ENCODE peak calls at places on chromosomes 6 and 20, in six cellular contexts. One of them, this sample, is unnamed.
A peak's percentile ranks its signal among the peaks of the same experiment; 100 is the strongest.

GRCh38 chr6:137160763-137161162 is 12.7 kb downstream of the IL22RA2 start:
- ATAC-seq in stimulated activated memory B cell treated with anti-CD40 and anti-IgM and Interleukin-4, amounts not matched to agents 10 μg/mL and 1 μg/mL and 100 μg/mL, for 72 hours: no peak
- ATAC-seq in foreskin keratinocyte: peak; percentile 55
- ATAC-seq in activated CD4-positive, CD25-positive, alpha-beta regulatory T cell treated with anti-CD3 and anti-CD28 coated beads, Interleukin-2, amount 50 U/mL, for 24 hours: no peak
- ATAC-seq in CD4-positive, CD25-positive, alpha-beta regulatory T cell: no peak
- ATAC-seq in thoracic aorta: no peak
- ATAC-seq in this sample: no peak

GRCh38 chr6:25217275-25217674 is 61.9 kb upstream of the CARMIL1 start:
- ATAC-seq in thoracic aorta: no peak
- ATAC-seq in activated CD4-positive, CD25-positive, alpha-beta regulatory T cell treated with anti-CD3 and anti-CD28 coated beads, Interleukin-2, amount 50 U/mL, for 24 hours: no peak
- ATAC-seq in foreskin keratinocyte: no peak
- ATAC-seq in stimulated activated memory B cell treated with anti-CD40 and anti-IgM and Interleukin-4, amounts not matched to agents 10 μg/mL and 1 μg/mL and 100 μg/mL, for 72 hours: no peak
- ATAC-seq in CD4-positive, CD25-positive, alpha-beta regulatory T cell: no peak
- ATAC-seq in this sample: no peak

GRCh38 chr20:3400260-3401155 is 7.0 kb downstream of the DNAAF9 start:
- ATAC-seq in CD4-positive, CD25-positive, alpha-beta regulatory T cell: no peak
- ATAC-seq in activated CD4-positive, CD25-positive, alpha-beta regulatory T cell treated with anti-CD3 and anti-CD28 coated beads, Interleukin-2, amount 50 U/mL, for 24 hours: no peak
- ATAC-seq in thoracic aorta: no peak
- ATAC-seq in stimulated activated memory B cell treated with anti-CD40 and anti-IgM and Interleukin-4, amounts not matched to agents 10 μg/mL and 1 μg/mL and 100 μg/mL, for 72 hours: no peak
- ATAC-seq in foreskin keratinocyte: no peak
- ATAC-seq in this sample: no peak

GRCh38 chr6:133551847-133552331 is 310.7 kb downstream of the EYA4 start:
- ATAC-seq in stimulated activated memory B cell treated with anti-CD40 and anti-IgM and Interleukin-4, amounts not matched to agents 10 μg/mL and 1 μg/mL and 100 μg/mL, for 72 hours: no peak
- ATAC-seq in foreskin keratinocyte: peak; percentile 54
- ATAC-seq in activated CD4-positive, CD25-positive, alpha-beta regulatory T cell treated with anti-CD3 and anti-CD28 coated beads, Interleukin-2, amount 50 U/mL, for 24 hours: no peak
- ATAC-seq in thoracic aorta: peak; percentile 70
- ATAC-seq in CD4-positive, CD25-positive, alpha-beta regulatory T cell: no peak
- ATAC-seq in this sample: no peak

GRCh38 chr6:89525786-89526562 is 93.0 kb downstream of the ANKRD6 start:
- ATAC-seq in thoracic aorta: no peak
- ATAC-seq in CD4-positive, CD25-positive, alpha-beta regulatory T cell: no peak
- ATAC-seq in activated CD4-positive, CD25-positive, alpha-beta regulatory T cell treated with anti-CD3 and anti-CD28 coated beads, Interleukin-2, amount 50 U/mL, for 24 hours: no peak
- ATAC-seq in stimulated activated memory B cell treated with anti-CD40 and anti-IgM and Interleukin-4, amounts not matched to agents 10 μg/mL and 1 μg/mL and 100 μg/mL, for 72 hours: no peak
- ATAC-seq in foreskin keratinocyte: no peak
- ATAC-seq in this sample: no peak

GRCh38 chr6:10350720-10351119 is 64.2 kb downstream of the TFAP2A start:
- ATAC-seq in activated CD4-positive, CD25-positive, alpha-beta regulatory T cell treated with anti-CD3 and anti-CD28 coated beads, Interleukin-2, amount 50 U/mL, for 24 hours: no peak
- ATAC-seq in thoracic aorta: no peak
- ATAC-seq in foreskin keratinocyte: no peak
- ATAC-seq in CD4-positive, CD25-positive, alpha-beta regulatory T cell: no peak
- ATAC-seq in stimulated activated memory B cell treated with anti-CD40 and anti-IgM and Interleukin-4, amounts not matched to agents 10 μg/mL and 1 μg/mL and 100 μg/mL, for 72 hours: no peak
- ATAC-seq in this sample: no peak

GRCh38 chr6:41966961-41967311 is 25.3 kb upstream of the CCND3 start:
- ATAC-seq in stimulated activated memory B cell treated with anti-CD40 and anti-IgM and Interleukin-4, amounts not matched to agents 10 μg/mL and 1 μg/mL and 100 μg/mL, for 72 hours: no peak
- ATAC-seq in CD4-positive, CD25-positive, alpha-beta regulatory T cell: no peak
- ATAC-seq in foreskin keratinocyte: peak; percentile 73
- ATAC-seq in thoracic aorta: no peak
- ATAC-seq in activated CD4-positive, CD25-positive, alpha-beta regulatory T cell treated with anti-CD3 and anti-CD28 coated beads, Interleukin-2, amount 50 U/mL, for 24 hours: no peak
- ATAC-seq in this sample: peak; percentile 32

GRCh38 chr6:39313526-39314272 is 520 bp downstream of the KCNK17 start:
- ATAC-seq in activated CD4-positive, CD25-positive, alpha-beta regulatory T cell treated with anti-CD3 and anti-CD28 coated beads, Interleukin-2, amount 50 U/mL, for 24 hours: no peak
- ATAC-seq in stimulated activated memory B cell treated with anti-CD40 and anti-IgM and Interleukin-4, amounts not matched to agents 10 μg/mL and 1 μg/mL and 100 μg/mL, for 72 hours: no peak
- ATAC-seq in foreskin keratinocyte: no peak
- ATAC-seq in CD4-positive, CD25-positive, alpha-beta regulatory T cell: no peak
- ATAC-seq in thoracic aorta: peak; percentile 11
- ATAC-seq in this sample: no peak

GRCh38 chr6:29263001-29263400 is 38.5 kb upstream of the OR14J1 start:
- ATAC-seq in CD4-positive, CD25-positive, alpha-beta regulatory T cell: no peak
- ATAC-seq in thoracic aorta: no peak
- ATAC-seq in stimulated activated memory B cell treated with anti-CD40 and anti-IgM and Interleukin-4, amounts not matched to agents 10 μg/mL and 1 μg/mL and 100 μg/mL, for 72 hours: no peak
- ATAC-seq in foreskin keratinocyte: no peak
- ATAC-seq in activated CD4-positive, CD25-positive, alpha-beta regulatory T cell treated with anti-CD3 and anti-CD28 coated beads, Interleukin-2, amount 50 U/mL, for 24 hours: no peak
- ATAC-seq in this sample: no peak

GRCh38 chr6:67449602-67450001 is 1185.5 kb upstream of the ADGRB3 start:
- ATAC-seq in thoracic aorta: no peak
- ATAC-seq in activated CD4-positive, CD25-positive, alpha-beta regulatory T cell treated with anti-CD3 and anti-CD28 coated beads, Interleukin-2, amount 50 U/mL, for 24 hours: no peak
- ATAC-seq in foreskin keratinocyte: no peak
- ATAC-seq in stimulated activated memory B cell treated with anti-CD40 and anti-IgM and Interleukin-4, amounts not matched to agents 10 μg/mL and 1 μg/mL and 100 μg/mL, for 72 hours: no peak
- ATAC-seq in CD4-positive, CD25-positive, alpha-beta regulatory T cell: no peak
- ATAC-seq in this sample: no peak

GRCh38 chr20:63015147-63015664 is 8.4 kb upstream of the BHLHE23 start:
- ATAC-seq in thoracic aorta: no peak
- ATAC-seq in foreskin keratinocyte: no peak
- ATAC-seq in CD4-positive, CD25-positive, alpha-beta regulatory T cell: no peak
- ATAC-seq in activated CD4-positive, CD25-positive, alpha-beta regulatory T cell treated with anti-CD3 and anti-CD28 coated beads, Interleukin-2, amount 50 U/mL, for 24 hours: no peak
- ATAC-seq in stimulated activated memory B cell treated with anti-CD40 and anti-IgM and Interleukin-4, amounts not matched to agents 10 μg/mL and 1 μg/mL and 100 μg/mL, for 72 hours: no peak
- ATAC-seq in this sample: no peak

GRCh38 chr6:159190460-159190859 is 21.3 kb downstream of the FNDC1 start:
- ATAC-seq in stimulated activated memory B cell treated with anti-CD40 and anti-IgM and Interleukin-4, amounts not matched to agents 10 μg/mL and 1 μg/mL and 100 μg/mL, for 72 hours: no peak
- ATAC-seq in thoracic aorta: no peak
- ATAC-seq in CD4-positive, CD25-positive, alpha-beta regulatory T cell: no peak
- ATAC-seq in foreskin keratinocyte: no peak
- ATAC-seq in activated CD4-positive, CD25-positive, alpha-beta regulatory T cell treated with anti-CD3 and anti-CD28 coated beads, Interleukin-2, amount 50 U/mL, for 24 hours: no peak
- ATAC-seq in this sample: no peak

GRCh38 chr20:48556956-48557355 is 270.8 kb downstream of the PREX1 start:
- ATAC-seq in CD4-positive, CD25-positive, alpha-beta regulatory T cell: no peak
- ATAC-seq in activated CD4-positive, CD25-positive, alpha-beta regulatory T cell treated with anti-CD3 and anti-CD28 coated beads, Interleukin-2, amount 50 U/mL, for 24 hours: no peak
- ATAC-seq in thoracic aorta: no peak
- ATAC-seq in stimulated activated memory B cell treated with anti-CD40 and anti-IgM and Interleukin-4, amounts not matched to agents 10 μg/mL and 1 μg/mL and 100 μg/mL, for 72 hours: no peak
- ATAC-seq in foreskin keratinocyte: no peak
- ATAC-seq in this sample: no peak

GRCh38 chr20:48285656-48286055 is 500.4 kb upstream of the SULF2 start:
- ATAC-seq in thoracic aorta: no peak
- ATAC-seq in CD4-positive, CD25-positive, alpha-beta regulatory T cell: no peak
- ATAC-seq in foreskin keratinocyte: no peak
- ATAC-seq in stimulated activated memory B cell treated with anti-CD40 and anti-IgM and Interleukin-4, amounts not matched to agents 10 μg/mL and 1 μg/mL and 100 μg/mL, for 72 hours: no peak
- ATAC-seq in activated CD4-positive, CD25-positive, alpha-beta regulatory T cell treated with anti-CD3 and anti-CD28 coated beads, Interleukin-2, amount 50 U/mL, for 24 hours: no peak
- ATAC-seq in this sample: no peak

GRCh38 chr6:161076211-161076677 is 84.7 kb downstream of the MAP3K4 start:
- ATAC-seq in stimulated activated memory B cell treated with anti-CD40 and anti-IgM and Interleukin-4, amounts not matched to agents 10 μg/mL and 1 μg/mL and 100 μg/mL, for 72 hours: no peak
- ATAC-seq in activated CD4-positive, CD25-positive, alpha-beta regulatory T cell treated with anti-CD3 and anti-CD28 coated beads, Interleukin-2, amount 50 U/mL, for 24 hours: no peak
- ATAC-seq in thoracic aorta: no peak
- ATAC-seq in foreskin keratinocyte: no peak
- ATAC-seq in CD4-positive, CD25-positive, alpha-beta regulatory T cell: peak; percentile 64
- ATAC-seq in this sample: peak; percentile 1

GRCh38 chr20:10554285-10554684 is 119.2 kb downstream of the SLX4IP start:
- ATAC-seq in foreskin keratinocyte: no peak
- ATAC-seq in CD4-positive, CD25-positive, alpha-beta regulatory T cell: no peak
- ATAC-seq in thoracic aorta: no peak
- ATAC-seq in activated CD4-positive, CD25-positive, alpha-beta regulatory T cell treated with anti-CD3 and anti-CD28 coated beads, Interleukin-2, amount 50 U/mL, for 24 hours: no peak
- ATAC-seq in stimulated activated memory B cell treated with anti-CD40 and anti-IgM and Interleukin-4, amounts not matched to agents 10 μg/mL and 1 μg/mL and 100 μg/mL, for 72 hours: no peak
- ATAC-seq in this sample: no peak

GRCh38 chr6:81940451-81940850 is 188.0 kb upstream of the TENT5A start:
- ATAC-seq in CD4-positive, CD25-positive, alpha-beta regulatory T cell: no peak
- ATAC-seq in stimulated activated memory B cell treated with anti-CD40 and anti-IgM and Interleukin-4, amounts not matched to agents 10 μg/mL and 1 μg/mL and 100 μg/mL, for 72 hours: no peak
- ATAC-seq in foreskin keratinocyte: no peak
- ATAC-seq in thoracic aorta: no peak
- ATAC-seq in activated CD4-positive, CD25-positive, alpha-beta regulatory T cell treated with anti-CD3 and anti-CD28 coated beads, Interleukin-2, amount 50 U/mL, for 24 hours: no peak
- ATAC-seq in this sample: no peak

GRCh38 chr6:38150681-38151296 is 331.3 kb downstream of the ZFAND3 start:
- ATAC-seq in foreskin keratinocyte: no peak
- ATAC-seq in thoracic aorta: no peak
- ATAC-seq in stimulated activated memory B cell treated with anti-CD40 and anti-IgM and Interleukin-4, amounts not matched to agents 10 μg/mL and 1 μg/mL and 100 μg/mL, for 72 hours: no peak
- ATAC-seq in CD4-positive, CD25-positive, alpha-beta regulatory T cell: no peak
- ATAC-seq in activated CD4-positive, CD25-positive, alpha-beta regulatory T cell treated with anti-CD3 and anti-CD28 coated beads, Interleukin-2, amount 50 U/mL, for 24 hours: no peak
- ATAC-seq in this sample: no peak

GRCh38 chr6:37704066-37704465 is 6.4 kb upstream of the MDGA1 start:
- ATAC-seq in activated CD4-positive, CD25-positive, alpha-beta regulatory T cell treated with anti-CD3 and anti-CD28 coated beads, Interleukin-2, amount 50 U/mL, for 24 hours: no peak
- ATAC-seq in thoracic aorta: no peak
- ATAC-seq in foreskin keratinocyte: no peak
- ATAC-seq in stimulated activated memory B cell treated with anti-CD40 and anti-IgM and Interleukin-4, amounts not matched to agents 10 μg/mL and 1 μg/mL and 100 μg/mL, for 72 hours: no peak
- ATAC-seq in CD4-positive, CD25-positive, alpha-beta regulatory T cell: no peak
- ATAC-seq in this sample: no peak

GRCh38 chr20:60420676-60421229 is 462.5 kb downstream of the CDH26 start:
- ATAC-seq in foreskin keratinocyte: no peak
- ATAC-seq in activated CD4-positive, CD25-positive, alpha-beta regulatory T cell treated with anti-CD3 and anti-CD28 coated beads, Interleukin-2, amount 50 U/mL, for 24 hours: no peak
- ATAC-seq in thoracic aorta: no peak
- ATAC-seq in CD4-positive, CD25-positive, alpha-beta regulatory T cell: no peak
- ATAC-seq in stimulated activated memory B cell treated with anti-CD40 and anti-IgM and Interleukin-4, amounts not matched to agents 10 μg/mL and 1 μg/mL and 100 μg/mL, for 72 hours: no peak
- ATAC-seq in this sample: no peak

GRCh38 chr20:9977629-9978028 is 57.2 kb upstream of the ANKEF1 start:
- ATAC-seq in activated CD4-positive, CD25-positive, alpha-beta regulatory T cell treated with anti-CD3 and anti-CD28 coated beads, Interleukin-2, amount 50 U/mL, for 24 hours: no peak
- ATAC-seq in CD4-positive, CD25-positive, alpha-beta regulatory T cell: no peak
- ATAC-seq in stimulated activated memory B cell treated with anti-CD40 and anti-IgM and Interleukin-4, amounts not matched to agents 10 μg/mL and 1 μg/mL and 100 μg/mL, for 72 hours: no peak
- ATAC-seq in foreskin keratinocyte: peak; percentile 67
- ATAC-seq in thoracic aorta: no peak
- ATAC-seq in this sample: no peak

GRCh38 chr20:48986899-48987298 is 59.2 kb upstream of the CSE1L start:
- ATAC-seq in CD4-positive, CD25-positive, alpha-beta regulatory T cell: no peak
- ATAC-seq in foreskin keratinocyte: no peak
- ATAC-seq in activated CD4-positive, CD25-positive, alpha-beta regulatory T cell treated with anti-CD3 and anti-CD28 coated beads, Interleukin-2, amount 50 U/mL, for 24 hours: no peak
- ATAC-seq in thoracic aorta: no peak
- ATAC-seq in stimulated activated memory B cell treated with anti-CD40 and anti-IgM and Interleukin-4, amounts not matched to agents 10 μg/mL and 1 μg/mL and 100 μg/mL, for 72 hours: no peak
- ATAC-seq in this sample: no peak

GRCh38 chr20:62469352-62469751 is 6.4 kb downstream of the GATA5 start:
- ATAC-seq in stimulated activated memory B cell treated with anti-CD40 and anti-IgM and Interleukin-4, amounts not matched to agents 10 μg/mL and 1 μg/mL and 100 μg/mL, for 72 hours: no peak
- ATAC-seq in foreskin keratinocyte: no peak
- ATAC-seq in CD4-positive, CD25-positive, alpha-beta regulatory T cell: no peak
- ATAC-seq in activated CD4-positive, CD25-positive, alpha-beta regulatory T cell treated with anti-CD3 and anti-CD28 coated beads, Interleukin-2, amount 50 U/mL, for 24 hours: no peak
- ATAC-seq in thoracic aorta: no peak
- ATAC-seq in this sample: no peak

GRCh38 chr20:18984238-18985200 is 170.9 kb downstream of the SCP2D1 start:
- ATAC-seq in foreskin keratinocyte: no peak
- ATAC-seq in stimulated activated memory B cell treated with anti-CD40 and anti-IgM and Interleukin-4, amounts not matched to agents 10 μg/mL and 1 μg/mL and 100 μg/mL, for 72 hours: no peak
- ATAC-seq in thoracic aorta: no peak
- ATAC-seq in CD4-positive, CD25-positive, alpha-beta regulatory T cell: no peak
- ATAC-seq in activated CD4-positive, CD25-positive, alpha-beta regulatory T cell treated with anti-CD3 and anti-CD28 coated beads, Interleukin-2, amount 50 U/mL, for 24 hours: no peak
- ATAC-seq in this sample: no peak

GRCh38 chr20:50191566-50192363 is 1.1 kb downstream of the CEBPB start:
- ATAC-seq in CD4-positive, CD25-positive, alpha-beta regulatory T cell: peak; percentile 49
- ATAC-seq in thoracic aorta: no peak
- ATAC-seq in stimulated activated memory B cell treated with anti-CD40 and anti-IgM and Interleukin-4, amounts not matched to agents 10 μg/mL and 1 μg/mL and 100 μg/mL, for 72 hours: peak; percentile 60
- ATAC-seq in activated CD4-positive, CD25-positive, alpha-beta regulatory T cell treated with anti-CD3 and anti-CD28 coated beads, Interleukin-2, amount 50 U/mL, for 24 hours: peak; percentile 32
- ATAC-seq in foreskin keratinocyte: peak; percentile 4
- ATAC-seq in this sample: peak; percentile 42

GRCh38 chr6:1657116-1657776 is 47.5 kb downstream of the FOXC1 start:
- ATAC-seq in activated CD4-positive, CD25-positive, alpha-beta regulatory T cell treated with anti-CD3 and anti-CD28 coated beads, Interleukin-2, amount 50 U/mL, for 24 hours: no peak
- ATAC-seq in stimulated activated memory B cell treated with anti-CD40 and anti-IgM and Interleukin-4, amounts not matched to agents 10 μg/mL and 1 μg/mL and 100 μg/mL, for 72 hours: no peak
- ATAC-seq in CD4-positive, CD25-positive, alpha-beta regulatory T cell: no peak
- ATAC-seq in foreskin keratinocyte: no peak
- ATAC-seq in thoracic aorta: no peak
- ATAC-seq in this sample: no peak

GRCh38 chr6:85005494-85005893 is 241.1 kb upstream of the TBX18 start:
- ATAC-seq in activated CD4-positive, CD25-positive, alpha-beta regulatory T cell treated with anti-CD3 and anti-CD28 coated beads, Interleukin-2, amount 50 U/mL, for 24 hours: no peak
- ATAC-seq in stimulated activated memory B cell treated with anti-CD40 and anti-IgM and Interleukin-4, amounts not matched to agents 10 μg/mL and 1 μg/mL and 100 μg/mL, for 72 hours: no peak
- ATAC-seq in foreskin keratinocyte: no peak
- ATAC-seq in thoracic aorta: no peak
- ATAC-seq in CD4-positive, CD25-positive, alpha-beta regulatory T cell: no peak
- ATAC-seq in this sample: no peak

GRCh38 chr20:36333841-36334240 is 27.7 kb downstream of the DLGAP4 start:
- ATAC-seq in thoracic aorta: no peak
- ATAC-seq in stimulated activated memory B cell treated with anti-CD40 and anti-IgM and Interleukin-4, amounts not matched to agents 10 μg/mL and 1 μg/mL and 100 μg/mL, for 72 hours: no peak
- ATAC-seq in CD4-positive, CD25-positive, alpha-beta regulatory T cell: no peak
- ATAC-seq in foreskin keratinocyte: no peak
- ATAC-seq in activated CD4-positive, CD25-positive, alpha-beta regulatory T cell treated with anti-CD3 and anti-CD28 coated beads, Interleukin-2, amount 50 U/mL, for 24 hours: no peak
- ATAC-seq in this sample: no peak

GRCh38 chr20:62355527-62356142 is 11.5 kb downstream of the LAMA5 start:
- ATAC-seq in foreskin keratinocyte: peak; percentile 10
- ATAC-seq in thoracic aorta: peak; percentile 32
- ATAC-seq in stimulated activated memory B cell treated with anti-CD40 and anti-IgM and Interleukin-4, amounts not matched to agents 10 μg/mL and 1 μg/mL and 100 μg/mL, for 72 hours: no peak
- ATAC-seq in activated CD4-positive, CD25-positive, alpha-beta regulatory T cell treated with anti-CD3 and anti-CD28 coated beads, Interleukin-2, amount 50 U/mL, for 24 hours: no peak
- ATAC-seq in CD4-positive, CD25-positive, alpha-beta regulatory T cell: no peak
- ATAC-seq in this sample: no peak

This sample was measured in activated T-helper 17 cell treated with anti-CD3 and anti-CD28 coated beads, Interleukin-2, amount 50 U/mL, for 72 hours.